ENCODE peak calls at places on chromosome X, in five cellular contexts. One of them, this sample, is unnamed. For H3K4me1, the result is how much of the 10 kb centered on the place peaks cover.

GRCh38 chrX:91414710-91415109 is 19.9 kb upstream of the PABPC5 start:
- DNase-seq in A549: no peak
- DNase-seq in ovary: no peak
- DNase-seq in upper lobe of left lung: no peak
- DNase-seq in stomach: no peak
- DNase-seq in this sample: no peak

GRCh38 chrX:13373027-13373806 is 53.4 kb upstream of the ATXN3L start:
- DNase-seq in A549: no peak
- DNase-seq in upper lobe of left lung: no peak
- DNase-seq in ovary: no peak
- DNase-seq in stomach: no peak
- DNase-seq in this sample: no peak

GRCh38 chrX:53974529-53974928 is 69.7 kb downstream of the PHF8 start:
- DNase-seq in stomach: no peak
- DNase-seq in A549: no peak
- DNase-seq in upper lobe of left lung: no peak
- DNase-seq in ovary: no peak
- DNase-seq in this sample: no peak

GRCh38 chrX:153999359-154000037 is 20.2 kb downstream of the IRAK1 start:
- DNase-seq in ovary: no peak
- DNase-seq in upper lobe of left lung: no peak
- DNase-seq in stomach: no peak
- DNase-seq in A549: no peak
- DNase-seq in this sample: no peak

GRCh38 chrX:67596839-67597790 is 53.3 kb downstream of the AR start:
- DNase-seq in A549: no peak
- DNase-seq in stomach: no peak
- DNase-seq in upper lobe of left lung: no peak
- DNase-seq in ovary: no peak
- DNase-seq in this sample: no peak

GRCh38 chrX:11478971-11479370 is 185.8 kb downstream of the AMELX start:
- DNase-seq in ovary: no peak
- DNase-seq in A549: no peak
- DNase-seq in stomach: no peak
- DNase-seq in upper lobe of left lung: no peak
- DNase-seq in this sample: no peak

GRCh38 chrX:35919536-35920309 is at the start of gene CFAP47:
- DNase-seq in upper lobe of left lung: peak
- DNase-seq in stomach: peak
- DNase-seq in A549: peak
- DNase-seq in ovary: no peak
- DNase-seq in this sample: no peak

GRCh38 chrX:66163849-66164401 is at the start of gene HEPH:
- DNase-seq in upper lobe of left lung: no peak
- DNase-seq in A549: no peak
- DNase-seq in stomach: no peak
- DNase-seq in ovary: peak
- DNase-seq in this sample: no peak

GRCh38 chrX:47634871-47635575 is 5.3 kb upstream of the CFP start:
- DNase-seq in A549: no peak
- DNase-seq in upper lobe of left lung: no peak
- DNase-seq in stomach: no peak
- DNase-seq in ovary: no peak
- DNase-seq in this sample: no peak

GRCh38 chrX:141443922-141444321 is 140.6 kb downstream of the SPANXA1 start:
- DNase-seq in A549: no peak
- DNase-seq in stomach: no peak
- DNase-seq in ovary: no peak
- DNase-seq in upper lobe of left lung: no peak
- DNase-seq in this sample: no peak

GRCh38 chrX:16466640-16467432 is 183.1 kb upstream of the S100G start:
- DNase-seq in stomach: no peak
- DNase-seq in A549: no peak
- DNase-seq in upper lobe of left lung: no peak
- DNase-seq in ovary: no peak
- DNase-seq in this sample: no peak

GRCh38 chrX:47351706-47352105 is 18.7 kb upstream of the ZNF157 start:
- DNase-seq in A549: no peak
- DNase-seq in upper lobe of left lung: no peak
- DNase-seq in stomach: no peak
- DNase-seq in ovary: no peak
- DNase-seq in this sample: no peak

GRCh38 chrX:118847676-118848075 is 24.1 kb downstream of the ZCCHC12 start:
- DNase-seq in upper lobe of left lung: no peak
- DNase-seq in A549: peak
- DNase-seq in ovary: no peak
- DNase-seq in stomach: no peak
- DNase-seq in this sample: no peak

GRCh38 chrX:18885317-18886004 is 98.5 kb downstream of the PHKA2 start:
- DNase-seq in stomach: no peak
- DNase-seq in ovary: no peak
- DNase-seq in A549: no peak
- DNase-seq in upper lobe of left lung: no peak
- DNase-seq in this sample: no peak

GRCh38 chrX:68632491-68632890 is 15.0 kb upstream of the STARD8 start:
- DNase-seq in ovary: no peak
- DNase-seq in stomach: no peak
- DNase-seq in upper lobe of left lung: no peak
- DNase-seq in A549: no peak
- DNase-seq in this sample: no peak

GRCh38 chrX:281166-281999 is at the start of gene PLCXD1:
- DNase-seq in stomach: peak
- DNase-seq in upper lobe of left lung: no peak
- DNase-seq in ovary: no peak
- DNase-seq in A549: peak
- DNase-seq in this sample: no peak

GRCh38 chrX:55695227-55696018 is 22.1 kb upstream of the RRAGB start:
- DNase-seq in A549: no peak
- DNase-seq in stomach: no peak
- DNase-seq in upper lobe of left lung: no peak
- DNase-seq in ovary: no peak
- DNase-seq in this sample: no peak

GRCh38 chrX:150967786-150968185 is 15.3 kb upstream of the HMGB3 start:
- DNase-seq in ovary: no peak
- DNase-seq in A549: no peak
- DNase-seq in upper lobe of left lung: no peak
- DNase-seq in stomach: peak
- DNase-seq in this sample: no peak

GRCh38 chrX:8987672-8988250 is 46.2 kb downstream of the FAM9B start:
- DNase-seq in A549: no peak
- DNase-seq in ovary: no peak
- DNase-seq in stomach: no peak
- DNase-seq in upper lobe of left lung: no peak
- DNase-seq in this sample: no peak

GRCh38 chrX:125394449-125394848 is 74.8 kb downstream of the TEX13C start:
- DNase-seq in stomach: no peak
- DNase-seq in A549: no peak
- DNase-seq in ovary: no peak
- DNase-seq in upper lobe of left lung: no peak
- DNase-seq in this sample: no peak

GRCh38 chrX:133215747-133216146 is 2.4 kb downstream of the TFDP3 start:
- DNase-seq in upper lobe of left lung: no peak
- DNase-seq in ovary: no peak
- DNase-seq in stomach: no peak
- DNase-seq in A549: peak
- DNase-seq in this sample: no peak

GRCh38 chrX:68132749-68133148 is 300.5 kb downstream of the OPHN1 start:
- DNase-seq in stomach: no peak
- DNase-seq in A549: no peak
- DNase-seq in upper lobe of left lung: peak
- DNase-seq in ovary: no peak
- DNase-seq in this sample: no peak

GRCh38 chrX:109632906-109633504 is 8.0 kb upstream of the KCNE5 start:
- DNase-seq in stomach: no peak
- DNase-seq in upper lobe of left lung: no peak
- DNase-seq in A549: peak
- DNase-seq in ovary: no peak
- DNase-seq in this sample: no peak

GRCh38 chrX:56812515-56813105 is 83.6 kb downstream of the NBDY start:
- DNase-seq in A549: no peak
- DNase-seq in upper lobe of left lung: no peak
- DNase-seq in ovary: no peak
- DNase-seq in stomach: no peak
- DNase-seq in this sample: no peak

GRCh38 chrX:148380107-148380506 is 120.3 kb upstream of the AFF2 start:
- DNase-seq in A549: no peak
- DNase-seq in stomach: no peak
- DNase-seq in upper lobe of left lung: no peak
- DNase-seq in ovary: no peak
- DNase-seq in this sample: no peak

GRCh38 chrX:25144043-25144940 is 128.5 kb upstream of the ARX start:
- DNase-seq in upper lobe of left lung: no peak
- DNase-seq in stomach: peak
- DNase-seq in ovary: peak
- DNase-seq in A549: peak
- DNase-seq in this sample: peak

GRCh38 chrX:126658447-126658846 is 105.8 kb upstream of the DCAF12L1 start:
- DNase-seq in upper lobe of left lung: no peak
- DNase-seq in stomach: no peak
- DNase-seq in ovary: no peak
- DNase-seq in A549: no peak
- DNase-seq in this sample: no peak

GRCh38 chrX:118536687-118537461 is 41.3 kb downstream of the DOCK11 start:
- DNase-seq in A549: peak
- DNase-seq in ovary: no peak
- DNase-seq in upper lobe of left lung: no peak
- DNase-seq in stomach: no peak
- DNase-seq in this sample: no peak

GRCh38 chrX:21638311-21638710 is 19.8 kb downstream of the KLHL34 start:
- DNase-seq in ovary: no peak
- DNase-seq in stomach: no peak
- DNase-seq in upper lobe of left lung: no peak
- DNase-seq in A549: no peak
- DNase-seq in this sample: no peak

GRCh38 chrX:10071451-10072163 is 85.2 kb upstream of the CLCN4 start:
- DNase-seq in ovary: no peak
- DNase-seq in A549: no peak
- DNase-seq in upper lobe of left lung: no peak
- DNase-seq in stomach: no peak
- DNase-seq in this sample: no peak

GRCh38 chrX:149286940-149287349 is 218.2 kb downstream of the IDS start:
- DNase-seq in stomach: peak
- DNase-seq in ovary: no peak
- DNase-seq in upper lobe of left lung: no peak
- DNase-seq in A549: peak
- DNase-seq in this sample: no peak

DNA sequence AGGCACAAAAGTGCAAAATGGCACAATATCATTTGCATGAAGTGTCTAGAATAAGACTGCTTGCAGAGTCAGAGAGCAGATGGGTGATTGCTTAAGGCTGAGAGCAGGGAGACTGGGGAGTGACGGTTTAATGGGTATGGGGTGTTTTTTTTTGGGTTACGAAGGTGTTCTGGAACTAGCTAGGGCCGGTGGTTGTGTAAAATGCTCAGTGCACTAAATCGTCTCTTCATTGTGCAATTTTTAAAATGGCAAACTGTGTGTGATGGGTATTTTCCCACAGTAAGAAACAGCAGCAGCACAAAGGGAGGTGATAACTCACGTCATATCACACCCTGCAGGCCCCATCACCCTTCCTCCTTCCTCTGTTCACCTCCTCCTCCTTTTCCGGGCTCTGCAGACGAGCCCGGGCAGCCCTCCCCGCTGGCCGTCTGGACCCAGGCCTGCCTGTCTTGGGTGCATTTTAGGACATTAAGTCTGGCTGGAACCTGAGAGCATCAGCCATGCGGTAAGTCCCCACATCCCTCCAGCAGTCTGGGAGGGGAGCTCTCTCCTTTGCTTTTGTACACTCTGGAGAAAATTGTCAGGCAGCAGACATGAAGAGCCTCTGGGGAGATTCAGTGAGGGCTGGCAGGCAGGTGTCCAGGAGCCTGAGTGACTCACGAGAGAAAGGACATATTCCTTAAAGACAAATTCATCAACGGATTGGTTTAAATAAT is 42.7 kb downstream of the ASMT start:
- DNase-seq in stomach: no peak
- DNase-seq in ovary: no peak
- DNase-seq in A549: peak
- DNase-seq in upper lobe of left lung: peak
- DNase-seq in this sample: no peak
- TF ChIP-seq POLR2A in stomach: no peak
- TF ChIP-seq POLR2A in ovary: no peak
- TF ChIP-seq POLR2A in A549: no peak
- TF ChIP-seq POLR2A in upper lobe of left lung: peak
- TF ChIP-seq POLR2A in this sample: no peak

GRCh38 chrX:107676559-107677378 is 48.5 kb downstream of the PRPS1 start:
- DNase-seq in stomach: peak
- DNase-seq in A549: peak
- DNase-seq in ovary: peak
- DNase-seq in upper lobe of left lung: peak
- DNase-seq in this sample: peak
- H3K4me1 ChIP-seq in stomach: under half
- H3K4me1 ChIP-seq in A549: under half
- H3K4me1 ChIP-seq in ovary: under half
- H3K4me1 ChIP-seq in upper lobe of left lung: under half
- H3K4me1 ChIP-seq in this sample: under half

GRCh38 chrX:74490249-74490648 is 69.0 kb downstream of the SLC16A2 start:
- DNase-seq in A549: no peak
- DNase-seq in stomach: no peak
- DNase-seq in ovary: no peak
- DNase-seq in upper lobe of left lung: no peak
- DNase-seq in this sample: no peak

GRCh38 chrX:74493806-74494205 is 72.5 kb downstream of the SLC16A2 start:
- DNase-seq in stomach: no peak
- DNase-seq in ovary: no peak
- DNase-seq in upper lobe of left lung: no peak
- DNase-seq in A549: no peak
- DNase-seq in this sample: no peak

GRCh38 chrX:74492720-74493201 is 71.5 kb downstream of the SLC16A2 start:
- DNase-seq in stomach: no peak
- DNase-seq in A549: peak
- DNase-seq in ovary: no peak
- DNase-seq in upper lobe of left lung: no peak
- DNase-seq in this sample: no peak
- TF ChIP-seq CTCF in stomach: no peak
- TF ChIP-seq CTCF in A549: no peak
- TF ChIP-seq CTCF in ovary: no peak
- TF ChIP-seq CTCF in upper lobe of left lung: no peak
- TF ChIP-seq CTCF in this sample: no peak

GRCh38 chrX:42951747-42952146 is 173.8 kb upstream of the PPP1R2C start:
- DNase-seq in A549: no peak
- DNase-seq in stomach: no peak
- DNase-seq in upper lobe of left lung: no peak
- DNase-seq in ovary: no peak
- DNase-seq in this sample: no peak

GRCh38 chrX:42952621-42953020 is 174.7 kb upstream of the PPP1R2C start:
- DNase-seq in upper lobe of left lung: no peak
- DNase-seq in stomach: no peak
- DNase-seq in A549: no peak
- DNase-seq in ovary: no peak
- DNase-seq in this sample: no peak

GRCh38 chrX:42946544-42947223 is 168.7 kb upstream of the PPP1R2C start:
- DNase-seq in upper lobe of left lung: no peak
- DNase-seq in stomach: no peak
- DNase-seq in ovary: no peak
- DNase-seq in A549: no peak
- DNase-seq in this sample: no peak

GRCh38 chrX:42944381-42944998 is 166.5 kb upstream of the PPP1R2C start:
- DNase-seq in stomach: no peak
- DNase-seq in A549: no peak
- DNase-seq in upper lobe of left lung: no peak
- DNase-seq in ovary: no peak
- DNase-seq in this sample: no peak

GRCh38 chrX:42948723-42949122 is 170.8 kb upstream of the PPP1R2C start:
- DNase-seq in A549: no peak
- DNase-seq in stomach: no peak
- DNase-seq in upper lobe of left lung: no peak
- DNase-seq in ovary: no peak
- DNase-seq in this sample: no peak
- TF ChIP-seq POLR2A in A549: no peak
- TF ChIP-seq POLR2A in stomach: no peak
- TF ChIP-seq POLR2A in upper lobe of left lung: no peak
- TF ChIP-seq POLR2A in ovary: no peak
- TF ChIP-seq POLR2A in this sample: no peak